ENCODE peak calls at places on chromosome 2, in five cellular contexts. F is neural progenitor cell, S is heart right ventricle, H is AG10803, A is PC-3. Z is an unnamed sample.

GRCh38 chr2:40352321-40353099 is 99.4 kb downstream of the SLC8A1 start:
- DNase-seq in H (peak; percentile 73), S (no peak), A (peak; percentile 36), F (no peak), Z (peak; percentile 52)

GRCh38 chr2:167052825-167053224 is 164.5 kb downstream of the XIRP2 start:
- DNase-seq in F (no peak), S (no peak), A (peak; percentile 67), H (peak; percentile 4), Z (peak; percentile 73)

GRCh38 chr2:237217995-237218621 is 132.4 kb downstream of the COPS8 start:
- DNase-seq in F (no peak), H (peak; percentile 54), S (no peak), A (no peak), Z (no peak)

GRCh38 chr2:177433402-177433801 is 40.8 kb downstream of the AGPS start:
- DNase-seq in F (no peak), S (no peak), A (peak; percentile 20), H (no peak), Z (peak; percentile 5)

GRCh38 chr2:20350105-20350712 is 435 bp downstream of the PUM2 start:
- DNase-seq in F (no peak), A (peak; percentile 32), H (no peak), S (peak; percentile 49), Z (peak; percentile 39)

GRCh38 chr2:16441431-16441830 is 224.2 kb downstream of the CYRIA start:
- DNase-seq in H (no peak), S (no peak), A (no peak), F (no peak), Z (peak; percentile 18)

GRCh38 chr2:204738721-204739120 is 193.4 kb downstream of the PARD3B start:
- DNase-seq in A (no peak), F (no peak), S (no peak), H (peak; percentile 9), Z (peak; percentile 6)

GRCh38 chr2:219634951-219635751 is 7.7 kb downstream of the SLC4A3 start:
- DNase-seq in H (no peak), F (no peak), S (no peak), A (no peak), Z (no peak)

GRCh38 chr2:101921319-101921960 is 70.3 kb upstream of the IL1R2 start:
- DNase-seq in F (no peak), S (no peak), H (no peak), A (no peak), Z (no peak)

GRCh38 chr2:96533292-96534073 is 3.1 kb upstream of the ARID5A start:
- DNase-seq in F (no peak), S (peak; percentile 77), A (peak; percentile 56), H (peak; percentile 94), Z (peak; percentile 80)

GRCh38 chr2:165634855-165635254 is 159.2 kb downstream of the GALNT3 start:
- DNase-seq in A (no peak), H (peak; percentile 1), F (peak; percentile 84), S (peak; percentile 31), Z (peak; percentile 44)

GRCh38 chr2:120520929-120521912 is 175.3 kb downstream of the INHBB start:
- DNase-seq in F (peak; percentile 60), H (peak; percentile 23), S (no peak), A (peak; percentile 79), Z (peak; percentile 59)

GRCh38 chr2:32564417-32565035 is 63.3 kb upstream of the TTC27 start:
- DNase-seq in H (no peak), A (no peak), S (no peak), F (no peak), Z (no peak)

GRCh38 chr2:109560265-109560664 is 53.5 kb downstream of the SEPTIN10 start:
- DNase-seq in F (no peak), H (no peak), A (peak; percentile 63), S (no peak), Z (peak; percentile 49)

GRCh38 chr2:195477248-195477995 is 179.6 kb upstream of the SLC39A10 start:
- DNase-seq in S (no peak), H (peak; percentile 85), A (peak; percentile 70), F (no peak), Z (peak; percentile 27)

GRCh38 chr2:25992556-25992955 is 10.3 kb upstream of the KIF3C start:
- DNase-seq in A (no peak), H (no peak), F (no peak), S (no peak), Z (no peak)

GRCh38 chr2:23756593-23757292 is 170.2 kb downstream of the ATAD2B start:
- DNase-seq in H (no peak), S (no peak), F (no peak), A (no peak), Z (peak; percentile 79)
- H3K4me3 ChIP-seq in H (no peak overlapping the region), S (no peak overlapping the region), F (no peak overlapping the region), A (no peak overlapping the region), Z (no peak overlapping the region)

GRCh38 chr2:170144758-170145157 is 33.2 kb upstream of the MYO3B start:
- DNase-seq in H (no peak), S (peak; percentile 25), A (no peak), F (no peak), Z (no peak)
- H3K4me3 ChIP-seq in H (no peak overlapping the region), S (no peak overlapping the region), A (no peak overlapping the region), F (no peak overlapping the region), Z (no peak overlapping the region)

GRCh38 chr2:239321596-239322413 is 79.0 kb downstream of the HDAC4 start:
- DNase-seq in S (no peak), H (no peak), F (no peak), A (no peak), Z (no peak)

GRCh38 chr2:239316562-239317465 is 84.0 kb downstream of the HDAC4 start:
- DNase-seq in H (peak; percentile 76), F (no peak), A (no peak), S (peak; percentile 77), Z (no peak)

GRCh38 chr2:239318091-239318725 is 82.6 kb downstream of the HDAC4 start:
- DNase-seq in A (no peak), H (no peak), F (no peak), S (no peak), Z (no peak)

GRCh38 chr2:239319261-239319661 is 81.6 kb downstream of the HDAC4 start:
- DNase-seq in A (peak; percentile 69), H (peak; percentile 32), F (no peak), S (no peak), Z (peak; percentile 19)

GRCh38 chr2:239318790-239319189 is 82.0 kb downstream of the HDAC4 start:
- DNase-seq in S (no peak), A (no peak), F (no peak), H (peak; percentile 54), Z (no peak)
- H3K4me3 ChIP-seq in S (peak overlapping the region; percentile 44), A (peak overlapping the region; percentile 67), F (no peak overlapping the region), H (peak overlapping the region; percentile 47), Z (no peak overlapping the region)

GRCh38 chr2:37581433-37581832 is 90.0 kb downstream of the CDC42EP3 start:
- DNase-seq in S (no peak), A (no peak), H (no peak), F (no peak), Z (no peak)
- H3K4me3 ChIP-seq in S (no peak overlapping the region), A (no peak overlapping the region), H (no peak overlapping the region), F (no peak overlapping the region), Z (no peak overlapping the region)

GRCh38 chr2:159921752-159922404 is 123.9 kb upstream of the CD302 start:
- DNase-seq in A (peak; percentile 61), S (peak; percentile 76), F (peak; percentile 91), H (peak; percentile 36), Z (peak; percentile 52)
- H3K4me3 ChIP-seq in A (no peak overlapping the region), S (no peak overlapping the region), F (no peak overlapping the region), H (no peak overlapping the region), Z (no peak overlapping the region)

DNA sequence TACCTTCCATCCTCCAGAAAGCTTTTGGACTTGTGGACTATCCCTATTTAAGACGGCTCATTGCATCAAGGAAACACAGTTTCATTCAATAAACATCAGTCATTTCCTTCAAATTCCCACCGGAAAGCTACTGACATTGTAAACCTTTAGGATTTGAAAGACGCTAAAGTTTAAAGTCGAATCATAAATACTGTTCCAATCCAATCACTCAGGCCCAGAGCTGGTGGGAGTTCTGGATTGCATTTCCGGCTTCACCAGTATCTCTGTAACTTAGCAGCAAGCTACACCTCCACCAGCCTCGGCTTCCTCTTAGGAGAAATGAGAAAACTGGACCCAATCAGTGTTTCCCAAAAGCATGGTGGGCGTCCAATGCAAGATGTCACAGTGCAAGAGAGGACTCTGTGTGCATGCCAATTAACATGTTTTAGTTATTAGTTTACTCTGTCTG is 1.6 kb downstream of the WDFY1 start:
- DNase-seq in A (peak; percentile 78), H (peak; percentile 58), S (no peak), F (no peak), Z (peak; percentile 43)
- H3K4me3 ChIP-seq in A (peak overlapping the region; percentile 92), H (peak overlapping the region; percentile 86), S (peak overlapping the region; percentile 96), F (peak overlapping the region; percentile 76), Z (peak overlapping the region; percentile 84)

Z was measured in epithelial cell of esophagus.